ENCODE peak calls at places on chromosomes 13 and 19, in six cellular contexts. L, P, C, A, G and X are unnamed samples.

GRCh38 chr19:17103177-17103576 is 27.6 kb downstream of the MYO9B start:
- DNase-seq in C (peak; percentile 40), P (no peak), L (no peak), G (peak; percentile 58), A (no peak), X (no peak)

GRCh38 chr19:4371209-4371897 is 28.0 kb downstream of the MPND start:
- DNase-seq in L (no peak), P (no peak), C (no peak), A (peak; percentile 19), G (no peak), X (no peak)

GRCh38 chr13:39688699-39689405 is 33.4 kb downstream of the COG6 start:
- DNase-seq in P (no peak), C (no peak), A (no peak), L (no peak), G (no peak), X (no peak)

GRCh38 chr19:58002384-58003152 is at the start of gene ZNF606:
- DNase-seq in G (peak; percentile 95), A (peak; percentile 92), L (peak; percentile 89), P (peak; percentile 89), C (no peak), X (peak; percentile 81)

GRCh38 chr13:110244096-110244830 is 62.7 kb downstream of the COL4A1 start:
- DNase-seq in C (no peak), A (no peak), P (no peak), G (no peak), L (no peak), X (no peak)

GRCh38 chr19:1449467-1450442 is at the start of gene APC2:
- DNase-seq in L (no peak), A (no peak), G (no peak), C (no peak), P (peak; percentile 95), X (no peak)

GRCh38 chr19:634975-635652 is 1.8 kb upstream of the POLRMT start:
- DNase-seq in C (no peak), G (peak; percentile 63), P (no peak), A (no peak), L (no peak), X (no peak)

GRCh38 chr19:34165295-34165738 is 7.0 kb upstream of the LSM14A start:
- DNase-seq in P (no peak), A (no peak), G (no peak), L (no peak), C (no peak), X (no peak)

GRCh38 chr13:106349080-106349841 is 186.2 kb downstream of the EFNB2 start:
- DNase-seq in A (no peak), P (peak; percentile 33), C (peak; percentile 94), L (peak; percentile 18), G (no peak), X (peak; percentile 69)

GRCh38 chr13:29969286-29969685 is 118.9 kb upstream of the UBL3 start:
- DNase-seq in G (no peak), P (no peak), A (no peak), C (no peak), L (no peak), X (no peak)

GRCh38 chr13:55661505-55661904 is 1479.2 kb upstream of the PRR20A start:
- DNase-seq in A (no peak), L (no peak), C (no peak), P (no peak), G (no peak), X (no peak)

GRCh38 chr13:32650705-32651311 is 64.6 kb downstream of the PDS5B start:
- DNase-seq in P (peak; percentile 67), A (peak; percentile 41), L (no peak), G (peak; percentile 71), C (peak; percentile 43), X (peak; percentile 72)

GRCh38 chr13:26132756-26133155 is 80.9 kb upstream of the SHISA2 start:
- DNase-seq in C (no peak), G (no peak), L (no peak), A (no peak), P (no peak), X (no peak)

GRCh38 chr19:39327990-39328705 is 7.5 kb upstream of the LRFN1 start:
- DNase-seq in A (peak; percentile 82), G (peak; percentile 83), C (no peak), P (peak; percentile 82), L (peak; percentile 85), X (peak; percentile 85)

GRCh38 chr13:42633495-42633894 is 59.5 kb downstream of the TNFSF11 start:
- DNase-seq in C (no peak), L (no peak), G (no peak), P (no peak), A (no peak), X (no peak)

GRCh38 chr13:20401586-20401957 is 124.1 kb downstream of the CRYL1 start:
- DNase-seq in P (no peak), C (no peak), A (no peak), G (no peak), L (no peak), X (no peak)

GRCh38 chr13:102620512-102620911 is 23.7 kb downstream of the TPP2 start:
- DNase-seq in G (no peak), A (no peak), P (no peak), C (no peak), L (no peak), X (no peak)

GRCh38 chr19:11560404-11560988 is 1.5 kb upstream of the ELOF1 start:
- DNase-seq in L (no peak), C (peak; percentile 77), G (peak; percentile 73), A (no peak), P (peak; percentile 87), X (no peak)

GRCh38 chr19:35207391-35207871 is 21.1 kb downstream of the FAM187B start:
- DNase-seq in G (no peak), C (no peak), P (no peak), A (peak; percentile 6), L (no peak), X (no peak)

GRCh38 chr13:107066355-107066754 is 498.4 kb upstream of the ARGLU1 start:
- DNase-seq in A (no peak), L (no peak), G (no peak), C (no peak), P (no peak), X (no peak)

GRCh38 chr13:36518707-36519106 is 86.4 kb downstream of the CCNA1 start:
- DNase-seq in G (no peak), C (no peak), P (no peak), L (no peak), A (no peak), X (no peak)

GRCh38 chr19:56120002-56120370 is 1.1 kb downstream of the ZNF787 start:
- DNase-seq in C (no peak), A (no peak), L (no peak), G (no peak), P (no peak), X (no peak)

GRCh38 chr19:56121180-56122167 is at the start of gene ZNF787:
- DNase-seq in C (peak; percentile 96), L (peak; percentile 99), A (peak; percentile 98), P (peak; percentile 99), G (peak; percentile 99), X (peak; percentile 98)

GRCh38 chr19:56118666-56119584 is 2.2 kb downstream of the ZNF787 start:
- DNase-seq in L (no peak), A (no peak), C (no peak), G (no peak), P (no peak), X (no peak)

GRCh38 chr19:56119585-56119978 is 1.5 kb downstream of the ZNF787 start:
- DNase-seq in L (no peak), G (peak; percentile 55), P (peak; percentile 43), C (no peak), A (no peak), X (no peak)

GRCh38 chr19:56120371-56121179 is 520 bp downstream of the ZNF787 start:
- DNase-seq in A (peak; percentile 86), C (peak; percentile 41), L (peak; percentile 87), P (peak; percentile 84), G (peak; percentile 89), X (peak; percentile 84)
- H3K9me3 ChIP-seq in A (no peaks in the 10 kb centered on the region), C (no peaks in the 10 kb centered on the region), L (no peaks in the 10 kb centered on the region), P (no peaks in the 10 kb centered on the region), G (no peaks in the 10 kb centered on the region), X (no peaks in the 10 kb centered on the region)

DNA sequence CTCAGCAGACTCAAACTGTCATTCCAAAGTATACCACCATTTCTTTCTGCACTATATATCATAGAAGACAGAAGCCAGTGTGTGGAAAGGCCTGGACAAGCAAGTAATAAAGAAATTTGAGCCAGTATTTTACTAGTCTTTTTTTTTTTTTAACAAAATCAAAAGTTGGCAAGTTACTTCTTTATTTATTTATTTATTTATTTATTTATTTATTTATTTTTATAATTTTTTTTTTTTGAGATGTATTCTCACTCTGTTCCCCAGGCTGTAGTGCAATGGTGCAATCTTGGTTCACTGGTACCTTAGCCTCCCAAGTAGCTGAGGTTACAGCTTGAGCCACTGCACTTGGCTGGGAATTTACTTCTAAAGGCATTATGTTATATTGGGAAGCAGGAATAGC is 25.3 kb downstream of the ZNF493 start:
- DNase-seq in G (no peak), L (no peak), C (no peak), A (no peak), P (no peak), X (no peak)
- H3K9me3 ChIP-seq in G (no peaks in the 10 kb centered on the region), L (peaks cover 67% of the 10 kb centered on the region), C (peaks cover 9% of the 10 kb centered on the region), A (peaks cover 22% of the 10 kb centered on the region), P (no peaks in the 10 kb centered on the region), X (peaks cover 80% of the 10 kb centered on the region)

GRCh38 chr19:15831626-15832025 is 16.2 kb upstream of the OR10H1 start:
- DNase-seq in G (no peak), L (no peak), P (no peak), C (no peak), A (no peak), X (no peak)

GRCh38 chr19:15828121-15828620 is 12.7 kb upstream of the OR10H1 start:
- DNase-seq in A (no peak), L (no peak), G (no peak), C (no peak), P (no peak), X (no peak)

GRCh38 chr19:15829277-15829770 is 13.9 kb upstream of the OR10H1 start:
- DNase-seq in A (no peak), C (no peak), G (no peak), P (no peak), L (no peak), X (no peak)

GRCh38 chr19:15825753-15826152 is 10.3 kb upstream of the OR10H1 start:
- DNase-seq in A (no peak), C (no peak), L (no peak), G (no peak), P (no peak), X (no peak)

DNA sequence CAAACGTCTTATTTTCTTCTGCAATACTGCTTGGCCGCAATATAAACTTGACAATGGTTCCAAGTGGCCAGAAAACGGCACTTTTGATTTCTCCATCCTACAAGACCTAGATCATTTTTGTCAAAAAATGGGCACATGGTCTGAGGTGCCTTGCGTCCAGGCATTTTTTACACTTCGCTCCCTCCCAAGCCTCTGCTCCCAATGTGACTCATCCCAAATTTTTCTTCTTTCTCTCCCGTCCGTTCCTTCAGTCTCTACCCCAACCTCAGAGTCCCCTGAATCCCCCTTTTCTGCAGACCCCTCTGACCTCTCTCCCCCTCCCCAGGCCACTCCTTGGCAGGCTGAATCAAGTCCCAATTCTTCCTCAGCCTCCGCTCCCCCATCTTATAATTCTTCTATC is 14.3 kb upstream of the OR10H1 start:
- DNase-seq in P (no peak), A (no peak), C (no peak), G (no peak), L (no peak), X (no peak)
- H3K9me3 ChIP-seq in P (no peaks in the 10 kb centered on the region), A (no peaks in the 10 kb centered on the region), C (no peaks in the 10 kb centered on the region), G (no peaks in the 10 kb centered on the region), L (no peaks in the 10 kb centered on the region), X (no peaks in the 10 kb centered on the region)

DNA sequence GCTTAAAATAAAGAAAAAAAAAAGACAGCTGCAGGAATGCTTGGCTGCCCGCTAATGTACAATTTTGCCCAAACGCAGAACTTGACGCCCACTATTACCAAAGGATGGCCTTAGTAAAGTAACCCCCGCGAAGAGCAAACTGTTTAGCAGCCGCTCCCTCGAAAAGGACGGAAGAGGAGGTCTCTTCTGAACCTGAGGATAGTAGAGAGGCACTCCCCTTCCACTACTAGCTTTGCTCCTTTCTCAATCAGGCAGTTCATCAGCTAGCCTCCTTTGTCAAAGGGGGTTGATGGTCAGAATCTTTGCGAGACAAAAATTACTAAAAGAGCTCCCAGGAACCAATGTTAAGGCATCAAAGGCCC is 556 bp downstream of the CAB39L start:
- DNase-seq in C (no peak), L (no peak), A (no peak), P (no peak), G (peak; percentile 14), X (no peak)
- H3K9me3 ChIP-seq in C (no peaks in the 10 kb centered on the region), L (no peaks in the 10 kb centered on the region), A (no peaks in the 10 kb centered on the region), P (no peaks in the 10 kb centered on the region), G (no peaks in the 10 kb centered on the region), X (no peaks in the 10 kb centered on the region)